ENCODE peak calls at places on chromosomes 2 and 18, in five cellular contexts. One of them, this sample, is unnamed.
A peak's percentile ranks its signal among the peaks of the same experiment; 100 is the strongest.

GRCh38 chr2:143161982-143162837 is 33.0 kb downstream of the ARHGAP15 start:
- DNase-seq in upper lobe of right lung: no peak
- DNase-seq in astrocyte: peak; percentile 19
- DNase-seq in AG10803: peak; percentile 38
- DNase-seq in cardiac muscle cell: peak; percentile 74
- DNase-seq in this sample: peak; percentile 47

GRCh38 chr2:51258301-51258700 is 226.4 kb upstream of the NRXN1 start:
- DNase-seq in upper lobe of right lung: no peak
- DNase-seq in astrocyte: no peak
- DNase-seq in AG10803: no peak
- DNase-seq in cardiac muscle cell: no peak
- DNase-seq in this sample: no peak

GRCh38 chr2:48315847-48316194 is 214.1 kb upstream of the STON1 start:
- DNase-seq in upper lobe of right lung: no peak
- DNase-seq in astrocyte: peak; percentile 1
- DNase-seq in AG10803: no peak
- DNase-seq in cardiac muscle cell: peak; percentile 42
- DNase-seq in this sample: peak; percentile 7

GRCh38 chr2:52536929-52537460 is 1230.6 kb upstream of the CHAC2 start:
- DNase-seq in upper lobe of right lung: no peak
- DNase-seq in astrocyte: no peak
- DNase-seq in AG10803: no peak
- DNase-seq in cardiac muscle cell: no peak
- DNase-seq in this sample: peak; percentile 26

GRCh38 chr2:127592761-127593227 is 53.2 kb upstream of the GPR17 start:
- DNase-seq in upper lobe of right lung: peak; percentile 53
- DNase-seq in astrocyte: no peak
- DNase-seq in AG10803: no peak
- DNase-seq in cardiac muscle cell: no peak
- DNase-seq in this sample: no peak

GRCh38 chr2:53334610-53335009 is 433.0 kb upstream of the CHAC2 start:
- DNase-seq in upper lobe of right lung: no peak
- DNase-seq in astrocyte: no peak
- DNase-seq in AG10803: no peak
- DNase-seq in cardiac muscle cell: no peak
- DNase-seq in this sample: no peak

GRCh38 chr18:21433436-21433835 is 167.1 kb downstream of the ESCO1 start:
- DNase-seq in upper lobe of right lung: no peak
- DNase-seq in astrocyte: no peak
- DNase-seq in AG10803: no peak
- DNase-seq in cardiac muscle cell: no peak
- DNase-seq in this sample: no peak

GRCh38 chr2:45345331-45346305 is 265.4 kb downstream of the SRBD1 start:
- DNase-seq in upper lobe of right lung: no peak
- DNase-seq in astrocyte: no peak
- DNase-seq in AG10803: no peak
- DNase-seq in cardiac muscle cell: no peak
- DNase-seq in this sample: no peak

GRCh38 chr18:25953111-25953510 is 137.3 kb downstream of the SS18 start:
- DNase-seq in upper lobe of right lung: no peak
- DNase-seq in astrocyte: no peak
- DNase-seq in AG10803: no peak
- DNase-seq in cardiac muscle cell: no peak
- DNase-seq in this sample: no peak

GRCh38 chr2:230814616-230815015 is 50.1 kb upstream of the ITM2C start:
- DNase-seq in upper lobe of right lung: no peak
- DNase-seq in astrocyte: peak; percentile 10
- DNase-seq in AG10803: peak; percentile 29
- DNase-seq in cardiac muscle cell: peak; percentile 18
- DNase-seq in this sample: peak; percentile 26
- TF ChIP-seq CTCF in upper lobe of right lung: no peak
- TF ChIP-seq CTCF in astrocyte: peak; percentile 47
- TF ChIP-seq CTCF in AG10803: peak; percentile 56
- TF ChIP-seq CTCF in cardiac muscle cell: peak; percentile 63
- TF ChIP-seq CTCF in this sample: peak; percentile 50

GRCh38 chr2:8196311-8196710 is 485.5 kb upstream of the ID2 start:
- DNase-seq in upper lobe of right lung: no peak
- DNase-seq in astrocyte: no peak
- DNase-seq in AG10803: no peak
- DNase-seq in cardiac muscle cell: no peak
- DNase-seq in this sample: no peak
- H3K4me3 ChIP-seq in upper lobe of right lung: no peak overlapping the region
- H3K4me3 ChIP-seq in astrocyte: no peak overlapping the region
- H3K4me3 ChIP-seq in AG10803: no peak overlapping the region
- H3K4me3 ChIP-seq in cardiac muscle cell: no peak overlapping the region
- H3K4me3 ChIP-seq in this sample: no peak overlapping the region

GRCh38 chr2:232588680-232589585 is 38.4 kb downstream of the EIF4E2 start:
- DNase-seq in upper lobe of right lung: peak; percentile 72
- DNase-seq in astrocyte: peak; percentile 83
- DNase-seq in AG10803: peak; percentile 84
- DNase-seq in cardiac muscle cell: no peak
- DNase-seq in this sample: peak; percentile 94

GRCh38 chr2:232597362-232598079 is 35.9 kb upstream of the EFHD1 start:
- DNase-seq in upper lobe of right lung: no peak
- DNase-seq in astrocyte: no peak
- DNase-seq in AG10803: no peak
- DNase-seq in cardiac muscle cell: no peak
- DNase-seq in this sample: no peak

GRCh38 chr2:232588031-232588430 is 37.5 kb downstream of the EIF4E2 start:
- DNase-seq in upper lobe of right lung: no peak
- DNase-seq in astrocyte: no peak
- DNase-seq in AG10803: no peak
- DNase-seq in cardiac muscle cell: no peak
- DNase-seq in this sample: no peak

GRCh38 chr2:232593931-232594330 is 39.5 kb upstream of the EFHD1 start:
- DNase-seq in upper lobe of right lung: no peak
- DNase-seq in astrocyte: no peak
- DNase-seq in AG10803: no peak
- DNase-seq in cardiac muscle cell: no peak
- DNase-seq in this sample: no peak

DNA sequence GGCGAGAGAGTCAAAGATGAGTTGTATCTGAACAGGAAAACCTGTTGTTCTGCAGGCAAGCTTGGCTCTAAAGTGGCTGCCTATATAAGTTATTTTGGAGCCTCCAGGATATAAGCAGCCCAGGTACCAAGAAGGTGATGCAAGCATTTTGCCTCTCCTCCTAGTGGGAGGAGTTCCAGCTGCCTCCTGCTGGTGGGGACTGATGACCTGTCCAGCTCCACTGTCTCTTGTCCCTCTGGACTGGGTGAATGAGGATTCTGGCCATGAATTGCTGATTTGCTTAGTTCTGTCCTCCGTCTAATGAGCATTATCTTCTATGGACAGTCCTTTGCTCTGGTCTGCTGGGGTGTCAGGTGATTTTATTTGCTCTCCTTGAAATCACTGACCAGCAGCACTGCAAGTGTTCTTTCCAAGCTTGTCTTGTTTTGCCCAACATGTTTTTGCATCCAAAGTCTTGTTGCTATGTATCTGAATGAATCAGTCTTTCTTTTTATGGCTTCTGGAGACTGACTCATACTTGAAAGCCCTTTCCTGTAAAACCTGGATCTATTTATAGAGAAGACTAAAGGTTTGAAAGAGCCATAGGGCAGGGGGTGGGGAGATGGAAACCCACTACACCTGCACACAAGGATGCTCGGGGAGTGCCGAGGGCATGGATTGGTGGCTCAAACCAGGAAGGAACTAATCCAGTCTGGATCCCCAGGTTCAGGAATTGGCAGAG is 40.6 kb upstream of the EFHD1 start:
- DNase-seq in upper lobe of right lung: no peak
- DNase-seq in astrocyte: peak; percentile 87
- DNase-seq in AG10803: peak; percentile 90
- DNase-seq in cardiac muscle cell: no peak
- DNase-seq in this sample: peak; percentile 82
- TF ChIP-seq CTCF in upper lobe of right lung: no peak
- TF ChIP-seq CTCF in astrocyte: peak; percentile 6
- TF ChIP-seq CTCF in AG10803: peak; percentile 31
- TF ChIP-seq CTCF in cardiac muscle cell: no peak
- TF ChIP-seq CTCF in this sample: peak; percentile 16

DNA sequence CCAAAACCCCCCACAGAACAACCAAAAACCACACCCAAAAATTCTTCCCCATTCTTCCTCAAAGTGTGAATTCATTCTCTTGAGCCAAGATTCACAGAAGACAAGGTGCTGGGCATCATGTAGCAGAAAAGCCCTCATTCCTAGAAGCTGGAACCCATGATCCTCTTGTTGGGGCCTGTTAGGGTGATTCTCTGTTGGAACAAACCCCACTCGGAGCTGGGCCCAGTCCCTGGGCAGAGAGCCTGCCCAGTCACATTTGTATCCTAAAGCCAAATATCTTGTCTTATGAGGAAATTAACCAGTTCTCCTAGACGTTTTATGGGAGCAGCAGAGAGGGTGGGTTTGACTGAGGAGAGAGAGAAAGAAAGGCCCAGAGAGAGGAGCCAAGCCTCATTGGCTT is 22.8 kb upstream of the VPS4B start:
- DNase-seq in upper lobe of right lung: no peak
- DNase-seq in astrocyte: no peak
- DNase-seq in AG10803: no peak
- DNase-seq in cardiac muscle cell: no peak
- DNase-seq in this sample: peak; percentile 34
- H3K4me3 ChIP-seq in upper lobe of right lung: no peak overlapping the region
- H3K4me3 ChIP-seq in astrocyte: no peak overlapping the region
- H3K4me3 ChIP-seq in AG10803: no peak overlapping the region
- H3K4me3 ChIP-seq in cardiac muscle cell: no peak overlapping the region
- H3K4me3 ChIP-seq in this sample: no peak overlapping the region

DNA sequence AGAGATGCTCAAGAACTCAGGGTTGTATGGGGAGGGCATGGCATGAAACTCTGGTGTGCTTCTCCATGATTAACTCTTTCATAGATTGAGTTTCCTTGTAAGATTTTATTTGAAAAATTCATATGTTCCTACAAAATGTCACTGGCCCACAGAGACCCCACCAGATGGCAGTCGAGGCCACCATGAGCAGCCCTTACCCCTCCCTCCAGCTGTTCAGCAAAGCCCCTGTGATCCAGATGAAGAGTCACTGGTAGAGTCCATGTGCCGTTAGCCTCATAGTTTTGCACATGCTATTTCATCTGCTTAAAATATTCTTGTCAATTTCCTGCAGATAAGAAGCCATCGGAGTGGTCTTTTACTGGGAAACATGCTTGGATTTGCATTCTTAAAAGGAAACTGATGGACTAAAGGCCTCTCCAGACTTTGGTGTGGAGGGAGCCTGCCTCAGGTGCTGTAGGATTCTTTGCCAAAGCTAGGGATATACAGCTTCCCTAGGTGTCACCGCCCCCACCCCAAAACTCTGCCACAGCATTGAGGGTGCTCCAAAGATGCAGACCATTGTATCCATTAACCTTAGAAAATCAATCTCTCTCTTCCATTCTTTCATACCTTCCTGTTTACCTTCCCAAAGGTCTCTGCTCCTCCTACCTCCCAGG is 18.8 kb downstream of the ZNF385B start:
- DNase-seq in upper lobe of right lung: no peak
- DNase-seq in astrocyte: no peak
- DNase-seq in AG10803: no peak
- DNase-seq in cardiac muscle cell: peak; percentile 68
- DNase-seq in this sample: peak; percentile 49
- TF ChIP-seq CTCF in upper lobe of right lung: peak; percentile 28
- TF ChIP-seq CTCF in astrocyte: peak; percentile 49
- TF ChIP-seq CTCF in AG10803: peak; percentile 46
- TF ChIP-seq CTCF in cardiac muscle cell: peak; percentile 56
- TF ChIP-seq CTCF in this sample: peak; percentile 61